ENCODE peak calls at places on chromosomes 6 and 20, in four cellular contexts. One of them, this sample, is unnamed.

GRCh38 chr20:36216314-36217025 is 19.8 kb upstream of the AAR2 start:
- DNase-seq in K562: no peak
- DNase-seq in HL-60: no peak
- DNase-seq in GM12878: no peak
- DNase-seq in this sample: no peak

GRCh38 chr6:36139991-36140710 is 9.8 kb downstream of the MAPK13 start:
- DNase-seq in GM12878: no peak
- DNase-seq in HL-60: no peak
- DNase-seq in K562: peak; percentile 16
- DNase-seq in this sample: no peak

GRCh38 chr6:26198626-26199056 is 111.4 kb downstream of the HFE start:
- DNase-seq in GM12878: no peak
- DNase-seq in HL-60: no peak
- DNase-seq in K562: no peak
- DNase-seq in this sample: no peak

GRCh38 chr6:105373481-105373880 is 29.4 kb downstream of the PREP start:
- DNase-seq in GM12878: no peak
- DNase-seq in K562: no peak
- DNase-seq in HL-60: no peak
- DNase-seq in this sample: no peak

GRCh38 chr6:117496383-117496990 is 14.0 kb downstream of the DCBLD1 start:
- DNase-seq in K562: no peak
- DNase-seq in HL-60: no peak
- DNase-seq in GM12878: no peak
- DNase-seq in this sample: no peak

GRCh38 chr20:19867074-19867473 is 109.0 kb downstream of the RIN2 start:
- DNase-seq in GM12878: no peak
- DNase-seq in K562: no peak
- DNase-seq in HL-60: no peak
- DNase-seq in this sample: no peak

GRCh38 chr6:13434777-13435176 is 52.6 kb downstream of the GFOD1 start:
- DNase-seq in K562: no peak
- DNase-seq in GM12878: no peak
- DNase-seq in HL-60: no peak
- DNase-seq in this sample: no peak

GRCh38 chr20:25177890-25178321 is 17.6 kb upstream of the ENTPD6 start:
- DNase-seq in HL-60: no peak
- DNase-seq in GM12878: no peak
- DNase-seq in K562: no peak
- DNase-seq in this sample: no peak

GRCh38 chr6:101614774-101615173 is 221.3 kb downstream of the GRIK2 start:
- DNase-seq in HL-60: no peak
- DNase-seq in GM12878: no peak
- DNase-seq in K562: no peak
- DNase-seq in this sample: no peak

GRCh38 chr20:50317644-50318043 is 127.0 kb downstream of the CEBPB start:
- DNase-seq in K562: no peak
- DNase-seq in HL-60: no peak
- DNase-seq in GM12878: no peak
- DNase-seq in this sample: no peak

GRCh38 chr6:146948790-146949342 is 255.4 kb upstream of the STXBP5 start:
- DNase-seq in GM12878: no peak
- DNase-seq in K562: no peak
- DNase-seq in HL-60: no peak
- DNase-seq in this sample: no peak

GRCh38 chr6:53960311-53960710 is 150.9 kb upstream of the MLIP start:
- DNase-seq in K562: no peak
- DNase-seq in HL-60: no peak
- DNase-seq in GM12878: no peak
- DNase-seq in this sample: no peak

GRCh38 chr20:35604444-35604750 is 11.2 kb upstream of the SPAG4 start:
- DNase-seq in K562: peak; percentile 56
- DNase-seq in GM12878: no peak
- DNase-seq in HL-60: no peak
- DNase-seq in this sample: no peak

GRCh38 chr6:28794175-28795002 is 129.4 kb downstream of the TRIM27 start:
- DNase-seq in GM12878: no peak
- DNase-seq in K562: peak; percentile 55
- DNase-seq in HL-60: peak; percentile 10
- DNase-seq in this sample: no peak

GRCh38 chr6:74068945-74069570 is 373.1 kb downstream of the CD109 start:
- DNase-seq in GM12878: no peak
- DNase-seq in K562: no peak
- DNase-seq in HL-60: no peak
- DNase-seq in this sample: no peak

GRCh38 chr20:56579261-56579660 is 46.2 kb downstream of the FAM209B start:
- DNase-seq in GM12878: no peak
- DNase-seq in HL-60: no peak
- DNase-seq in K562: no peak
- DNase-seq in this sample: no peak

GRCh38 chr6:108166664-108167448 is 1.0 kb downstream of the NR2E1 start:
- DNase-seq in K562: no peak
- DNase-seq in HL-60: no peak
- DNase-seq in GM12878: no peak
- DNase-seq in this sample: no peak

GRCh38 chr20:62151835-62152364 is 8.3 kb downstream of the SS18L1 start:
- DNase-seq in HL-60: no peak
- DNase-seq in GM12878: no peak
- DNase-seq in K562: no peak
- DNase-seq in this sample: no peak

GRCh38 chr6:169452117-169452868 is 198.6 kb upstream of the THBS2 start:
- DNase-seq in GM12878: no peak
- DNase-seq in HL-60: no peak
- DNase-seq in K562: peak; percentile 82
- DNase-seq in this sample: no peak

GRCh38 chr20:10524034-10524476 is 89.0 kb downstream of the SLX4IP start:
- DNase-seq in K562: no peak
- DNase-seq in HL-60: no peak
- DNase-seq in GM12878: no peak
- DNase-seq in this sample: no peak

GRCh38 chr20:32523613-32524218 is 61.4 kb downstream of the NOL4L start:
- DNase-seq in K562: no peak
- DNase-seq in HL-60: no peak
- DNase-seq in GM12878: no peak
- DNase-seq in this sample: no peak

GRCh38 chr6:41224800-41225199 is 3.3 kb upstream of the TREML4 start:
- DNase-seq in GM12878: no peak
- DNase-seq in HL-60: no peak
- DNase-seq in K562: no peak
- DNase-seq in this sample: no peak

GRCh38 chr20:52497731-52498130 is 306.2 kb upstream of the ZFP64 start:
- DNase-seq in HL-60: no peak
- DNase-seq in GM12878: no peak
- DNase-seq in K562: no peak
- DNase-seq in this sample: no peak

GRCh38 chr6:140321891-140322290 is 947.4 kb upstream of the CITED2 start:
- DNase-seq in K562: no peak
- DNase-seq in GM12878: no peak
- DNase-seq in HL-60: no peak
- DNase-seq in this sample: no peak

GRCh38 chr6:157173756-157174155 is 149.6 kb downstream of the TMEM242 start:
- DNase-seq in GM12878: no peak
- DNase-seq in HL-60: no peak
- DNase-seq in K562: no peak
- DNase-seq in this sample: no peak

GRCh38 chr6:125789576-125790402 is 971 bp upstream of the NCOA7 start:
- DNase-seq in K562: peak; percentile 77
- DNase-seq in HL-60: peak; percentile 69
- DNase-seq in GM12878: no peak
- DNase-seq in this sample: no peak

GRCh38 chr6:43502666-43503065 is 7.5 kb downstream of the LRRC73 start:
- DNase-seq in K562: no peak
- DNase-seq in HL-60: no peak
- DNase-seq in GM12878: no peak
- DNase-seq in this sample: no peak

GRCh38 chr20:62822788-62823651 is 6.2 kb downstream of the COL9A3 start:
- DNase-seq in HL-60: peak; percentile 84
- DNase-seq in K562: peak; percentile 93
- DNase-seq in GM12878: no peak
- DNase-seq in this sample: peak; percentile 93

GRCh38 chr20:55472704-55473103 is 532.6 kb downstream of the CBLN4 start:
- DNase-seq in K562: no peak
- DNase-seq in HL-60: no peak
- DNase-seq in GM12878: no peak
- DNase-seq in this sample: no peak

DNA sequence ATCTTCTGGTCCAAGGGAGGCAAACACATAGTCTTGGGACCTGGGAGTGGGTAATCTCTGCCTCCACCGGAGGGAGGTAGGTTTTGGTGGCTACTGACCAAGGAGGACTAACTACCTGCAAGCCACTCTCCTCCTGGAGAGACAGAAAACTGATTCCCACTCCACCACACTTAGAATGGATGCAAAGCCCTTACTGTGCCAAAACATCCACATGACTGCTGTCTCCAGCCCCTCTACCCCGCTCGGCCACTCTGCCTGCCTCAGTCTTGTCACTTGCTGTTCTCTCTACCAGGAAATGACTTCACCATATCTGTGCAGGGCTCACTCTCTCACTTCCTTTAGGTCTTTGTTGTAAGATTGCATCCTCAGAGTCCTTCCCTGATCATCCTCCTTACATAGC is 129.5 kb upstream of the ARG1 start:
- DNase-seq in GM12878: no peak
- DNase-seq in HL-60: no peak
- DNase-seq in K562: no peak
- DNase-seq in this sample: no peak
- TF ChIP-seq SPI1 in GM12878: no peak
- TF ChIP-seq SPI1 in HL-60: no peak
- TF ChIP-seq SPI1 in K562: no peak
- TF ChIP-seq SPI1 in this sample: no peak

GRCh38 chr6:15280023-15280422 is 34.2 kb downstream of the JARID2 start:
- DNase-seq in GM12878: no peak
- DNase-seq in HL-60: no peak
- DNase-seq in K562: no peak
- DNase-seq in this sample: no peak
- TF ChIP-seq SPI1 in GM12878: no peak
- TF ChIP-seq SPI1 in HL-60: no peak
- TF ChIP-seq SPI1 in K562: no peak
- TF ChIP-seq SPI1 in this sample: no peak

DNA sequence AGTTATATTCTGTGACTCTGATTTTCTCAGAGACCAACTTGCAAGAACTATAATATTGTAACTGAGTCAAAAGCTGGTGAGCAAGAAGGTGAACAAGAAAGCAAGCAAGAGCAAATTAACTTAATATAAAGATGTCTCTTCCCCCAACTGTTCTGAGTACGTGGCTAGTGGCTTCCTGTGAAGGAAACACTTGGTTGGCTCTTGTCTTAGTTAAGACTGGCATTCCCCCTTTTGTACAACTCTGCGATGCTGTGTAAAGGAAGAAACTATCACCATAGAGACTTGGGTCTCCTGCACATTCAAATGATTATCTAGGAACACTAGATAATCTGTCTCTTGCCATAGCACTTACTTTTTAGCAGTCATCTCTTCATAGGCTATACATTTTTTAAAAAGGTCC is 47.3 kb upstream of the TNFAIP3 start:
- DNase-seq in K562: no peak
- DNase-seq in HL-60: no peak
- DNase-seq in GM12878: peak; percentile 59
- DNase-seq in this sample: no peak
- TF ChIP-seq SPI1 in K562: no peak
- TF ChIP-seq SPI1 in HL-60: no peak
- TF ChIP-seq SPI1 in GM12878: no peak
- TF ChIP-seq SPI1 in this sample: no peak

GRCh38 chr6:30600576-30600975 is 16.5 kb downstream of the PPP1R10 start:
- DNase-seq in K562: no peak
- DNase-seq in GM12878: no peak
- DNase-seq in HL-60: no peak
- DNase-seq in this sample: no peak
- TF ChIP-seq SPI1 in K562: no peak
- TF ChIP-seq SPI1 in GM12878: no peak
- TF ChIP-seq SPI1 in HL-60: no peak
- TF ChIP-seq SPI1 in this sample: no peak

GRCh38 chr6:127737009-127737486 is 160.1 kb downstream of the C6orf58 start:
- DNase-seq in K562: peak; percentile 12
- DNase-seq in GM12878: peak; percentile 12
- DNase-seq in HL-60: peak; percentile 34
- DNase-seq in this sample: peak; percentile 13
- TF ChIP-seq SPI1 in K562: no peak
- TF ChIP-seq SPI1 in GM12878: no peak
- TF ChIP-seq SPI1 in HL-60: no peak
- TF ChIP-seq SPI1 in this sample: no peak

GRCh38 chr20:45049438-45049837 is 51.5 kb downstream of the KCNS1 start:
- DNase-seq in GM12878: no peak
- DNase-seq in HL-60: no peak
- DNase-seq in K562: no peak
- DNase-seq in this sample: no peak
- TF ChIP-seq SPI1 in GM12878: no peak
- TF ChIP-seq SPI1 in HL-60: no peak
- TF ChIP-seq SPI1 in K562: no peak
- TF ChIP-seq SPI1 in this sample: no peak

GRCh38 chr6:47097092-47097945 is 55.2 kb upstream of the ADGRF1 start:
- DNase-seq in K562: peak; percentile 73
- DNase-seq in GM12878: peak; percentile 3
- DNase-seq in HL-60: peak; percentile 67
- DNase-seq in this sample: peak; percentile 30
- TF ChIP-seq SPI1 in K562: no peak
- TF ChIP-seq SPI1 in GM12878: no peak
- TF ChIP-seq SPI1 in HL-60: no peak
- TF ChIP-seq SPI1 in this sample: no peak

GRCh38 chr6:92682999-92683398 is 736.4 kb downstream of the EPHA7 start:
- DNase-seq in K562: no peak
- DNase-seq in GM12878: no peak
- DNase-seq in HL-60: no peak
- DNase-seq in this sample: no peak

GRCh38 chr6:92687278-92687677 is 732.1 kb downstream of the EPHA7 start:
- DNase-seq in K562: no peak
- DNase-seq in GM12878: no peak
- DNase-seq in HL-60: no peak
- DNase-seq in this sample: no peak

GRCh38 chr6:92683769-92684168 is 735.6 kb downstream of the EPHA7 start:
- DNase-seq in GM12878: no peak
- DNase-seq in HL-60: no peak
- DNase-seq in K562: no peak
- DNase-seq in this sample: no peak

GRCh38 chr6:92681401-92681800 is 738.0 kb downstream of the EPHA7 start:
- DNase-seq in GM12878: no peak
- DNase-seq in HL-60: no peak
- DNase-seq in K562: no peak
- DNase-seq in this sample: no peak

GRCh38 chr6:92684386-92684785 is 735.0 kb downstream of the EPHA7 start:
- DNase-seq in GM12878: no peak
- DNase-seq in HL-60: no peak
- DNase-seq in K562: no peak
- DNase-seq in this sample: no peak
- TF ChIP-seq SPI1 in GM12878: no peak
- TF ChIP-seq SPI1 in HL-60: no peak
- TF ChIP-seq SPI1 in K562: no peak
- TF ChIP-seq SPI1 in this sample: no peak

This sample was measured in GM12891.